ENCODE peak calls at places on chromosomes 5 and 9, in seven cellular contexts. Z is heart left ventricle; Q is GM23248; J is thoracic aorta; C is naive thymus-derived CD4-positive, alpha-beta T cell; W is effector memory CD4-positive, alpha-beta T cell; O is A549. M is an unnamed sample. For H3K4me1, the result is how much of the 10 kb centered on the place peaks cover.

GRCh38 chr9:134390537-134390936 is 64.3 kb downstream of the RXRA start:
- DNase-seq in Z (no peak), Q (no peak), J (no peak), C (peak), W (peak), O (no peak), M (no peak)

GRCh38 chr5:7802855-7803254 is 48.1 kb downstream of the CFAP90 start:
- DNase-seq in Z (no peak), Q (peak), J (no peak), C (no peak), W (no peak), O (no peak), M (no peak)

GRCh38 chr5:173903396-173904140 is 15.4 kb downstream of the CPEB4 start:
- DNase-seq in Z (no peak), Q (no peak), J (no peak), C (no peak), W (no peak), O (no peak), M (no peak)

GRCh38 chr9:110546411-110546871 is 33.1 kb downstream of the SVEP1 start:
- DNase-seq in Z (no peak), Q (no peak), J (no peak), C (no peak), W (no peak), O (no peak), M (no peak)

GRCh38 chr5:176619203-176619568 is 9.2 kb upstream of the GPRIN1 start:
- DNase-seq in Z (peak), Q (peak), J (no peak), C (peak), W (peak), O (peak), M (peak)

GRCh38 chr5:123285122-123286011 is 137.8 kb downstream of the CEP120 start:
- DNase-seq in Z (no peak), Q (peak), J (no peak), C (no peak), W (no peak), O (no peak), M (no peak)

GRCh38 chr9:6739218-6739617 is 18.6 kb upstream of the KDM4C start:
- DNase-seq in Z (no peak), Q (peak), J (no peak), C (no peak), W (no peak), O (peak), M (no peak)

GRCh38 chr5:660491-661030 is 32.6 kb downstream of the TPPP start:
- DNase-seq in Z (peak), Q (no peak), J (no peak), C (no peak), W (no peak), O (no peak), M (no peak)

GRCh38 chr5:168415971-168416370 is 70.3 kb upstream of the RARS1 start:
- DNase-seq in Z (no peak), Q (no peak), J (no peak), C (no peak), W (no peak), O (no peak), M (no peak)

GRCh38 chr5:93789173-93790070 is 48.0 kb upstream of the POU5F2 start:
- DNase-seq in Z (no peak), Q (peak), J (no peak), C (no peak), W (no peak), O (peak), M (no peak)

GRCh38 chr9:119343161-119343720 is 26.0 kb downstream of the BRINP1 start:
- DNase-seq in Z (no peak), Q (no peak), J (no peak), C (no peak), W (no peak), O (no peak), M (no peak)

GRCh38 chr5:171794470-171794869 is 8.9 kb downstream of the SMIM23 start:
- DNase-seq in Z (no peak), Q (no peak), J (no peak), C (no peak), W (no peak), O (no peak), M (no peak)

GRCh38 chr5:110625376-110625999 is 101.0 kb downstream of the TMEM232 start:
- DNase-seq in Z (no peak), Q (peak), J (no peak), C (peak), W (no peak), O (peak), M (no peak)

GRCh38 chr9:76571288-76572204 is 112.6 kb downstream of the GCNT1 start:
- DNase-seq in Z (peak), Q (peak), J (no peak), C (no peak), W (no peak), O (no peak), M (no peak)

GRCh38 chr5:174243904-174244303 is 198.4 kb downstream of the NSG2 start:
- DNase-seq in Z (no peak), Q (no peak), J (no peak), C (no peak), W (no peak), O (no peak), M (no peak)

GRCh38 chr9:97840521-97840920 is 12.5 kb upstream of the FOXE1 start:
- DNase-seq in Z (no peak), Q (no peak), J (no peak), C (no peak), W (no peak), O (no peak), M (no peak)

GRCh38 chr5:138725153-138725884 is 27.9 kb upstream of the CTNNA1 start:
- DNase-seq in Z (no peak), Q (peak), J (peak), C (no peak), W (no peak), O (peak), M (peak)

GRCh38 chr9:35516481-35516880 is 26.6 kb downstream of the RUSC2 start:
- DNase-seq in Z (no peak), Q (peak), J (no peak), C (no peak), W (no peak), O (peak), M (no peak)

GRCh38 chr5:53560028-53560427 is 411 bp upstream of the NDUFS4 start:
- DNase-seq in Z (no peak), Q (no peak), J (no peak), C (no peak), W (no peak), O (no peak), M (no peak)

GRCh38 chr9:91253488-91253887 is 108.2 kb downstream of the AUH start:
- DNase-seq in Z (no peak), Q (no peak), J (no peak), C (peak), W (no peak), O (peak), M (no peak)

GRCh38 chr9:98356326-98356725 is 100.9 kb upstream of the TBC1D2 start:
- DNase-seq in Z (no peak), Q (peak), J (no peak), C (no peak), W (no peak), O (no peak), M (no peak)

GRCh38 chr5:163941068-163941467 is 435.6 kb downstream of the MAT2B start:
- DNase-seq in Z (no peak), Q (no peak), J (no peak), C (no peak), W (no peak), O (no peak), M (no peak)

GRCh38 chr9:38274746-38275250 is 117.7 kb upstream of the ALDH1B1 start:
- DNase-seq in Z (no peak), Q (peak), J (no peak), C (no peak), W (no peak), O (no peak), M (no peak)

GRCh38 chr5:35319231-35320002 is 89.1 kb upstream of the PRLR start:
- DNase-seq in Z (peak), Q (peak), J (peak), C (no peak), W (no peak), O (no peak), M (peak)

GRCh38 chr5:175652741-175653663 is 4.9 kb upstream of the HRH2 start:
- DNase-seq in Z (no peak), Q (no peak), J (no peak), C (peak), W (peak), O (no peak), M (no peak)

GRCh38 chr5:41195228-41195627 is 18.1 kb downstream of the C6 start:
- DNase-seq in Z (no peak), Q (no peak), J (no peak), C (no peak), W (no peak), O (no peak), M (no peak)
- H3K4me1 ChIP-seq in Z (under half), Q (under half), J (under half), C (under half), W (under half), O (under half), M (under half)

DNA sequence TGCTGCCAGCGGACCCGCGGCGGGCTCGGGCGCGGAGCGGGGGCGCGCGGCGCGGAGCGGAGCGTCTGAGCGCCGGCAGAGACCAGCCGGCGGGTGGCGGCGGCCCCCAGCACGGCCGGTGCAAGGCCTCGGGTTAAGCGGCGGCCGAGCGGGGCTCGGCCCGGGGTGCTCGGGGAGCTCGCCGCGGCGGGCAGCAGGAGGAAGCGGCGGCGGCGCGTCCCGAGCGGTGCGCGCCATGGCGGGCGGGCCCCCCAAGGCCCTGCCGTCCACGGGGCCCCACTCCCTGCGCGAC is 153 bp downstream of the SNX30 start:
- DNase-seq in Z (no peak), Q (no peak), J (no peak), C (no peak), W (no peak), O (no peak), M (no peak)
- H3K4me1 ChIP-seq in Z (half or more), Q (under half), J (under half), C (half or more), W (under half), O (under half), M (under half)

GRCh38 chr9:93321220-93321610 is 130.3 kb upstream of the FAM120A start:
- DNase-seq in Z (no peak), Q (no peak), J (no peak), C (no peak), W (no peak), O (no peak), M (no peak)

GRCh38 chr9:93320591-93321219 is 130.8 kb upstream of the FAM120A start:
- DNase-seq in Z (no peak), Q (no peak), J (no peak), C (no peak), W (no peak), O (no peak), M (no peak)

GRCh38 chr9:93319301-93319991 is 132.0 kb upstream of the FAM120A start:
- DNase-seq in Z (no peak), Q (no peak), J (no peak), C (no peak), W (no peak), O (no peak), M (no peak)

GRCh38 chr9:93318441-93318840 is 133.0 kb upstream of the FAM120A start:
- DNase-seq in Z (no peak), Q (no peak), J (no peak), C (no peak), W (no peak), O (no peak), M (no peak)

GRCh38 chr9:93319992-93320490 is 131.4 kb upstream of the FAM120A start:
- DNase-seq in Z (no peak), Q (no peak), J (no peak), C (no peak), W (no peak), O (no peak), M (no peak)
- H3K4me1 ChIP-seq in Z (under half), Q (under half), J (under half), C (under half), W (under half), O (under half), M (under half)

GRCh38 chr5:44833249-44833648 is 24.5 kb downstream of the MRPS30 start:
- DNase-seq in Z (no peak), Q (no peak), J (no peak), C (no peak), W (no peak), O (no peak), M (no peak)

GRCh38 chr5:44828719-44829118 is 20.0 kb downstream of the MRPS30 start:
- DNase-seq in Z (no peak), Q (no peak), J (no peak), C (no peak), W (no peak), O (no peak), M (no peak)

GRCh38 chr5:44827681-44828080 is 18.9 kb downstream of the MRPS30 start:
- DNase-seq in Z (no peak), Q (no peak), J (no peak), C (no peak), W (no peak), O (no peak), M (no peak)

GRCh38 chr5:44835693-44836092 is 26.9 kb downstream of the MRPS30 start:
- DNase-seq in Z (no peak), Q (no peak), J (no peak), C (no peak), W (no peak), O (no peak), M (no peak)

GRCh38 chr5:44830951-44831350 is 22.2 kb downstream of the MRPS30 start:
- DNase-seq in Z (no peak), Q (no peak), J (no peak), C (no peak), W (no peak), O (no peak), M (no peak)
- H3K4me1 ChIP-seq in Z (under half), Q (under half), J (under half), C (under half), W (under half), O (under half), M (under half)

DNA sequence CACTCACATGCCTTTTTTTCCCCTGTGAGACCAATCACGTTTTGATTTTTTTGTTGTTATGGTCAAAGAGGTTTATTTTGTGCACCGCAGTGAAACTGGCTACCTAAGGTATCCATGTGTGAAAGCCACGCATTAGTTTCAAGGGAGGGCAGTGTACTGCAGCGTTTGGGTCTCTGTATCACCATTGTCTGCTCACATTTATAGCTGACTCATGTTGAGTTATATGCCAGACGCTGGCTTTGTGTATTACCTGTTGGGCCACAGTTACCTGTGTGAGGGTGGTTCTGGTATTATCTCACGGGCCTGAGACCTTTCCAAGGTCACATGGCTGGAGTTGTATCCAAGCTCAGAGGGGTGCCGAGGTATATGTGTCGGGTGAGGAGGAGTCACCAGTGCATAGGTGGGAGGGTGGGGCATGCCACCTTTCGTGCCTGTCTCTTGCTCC is 75.8 kb downstream of the ARHGAP26 start:
- DNase-seq in Z (no peak), Q (no peak), J (no peak), C (no peak), W (no peak), O (no peak), M (no peak)
- H3K4me1 ChIP-seq in Z (half or more), Q (under half), J (under half), C (under half), W (under half), O (under half), M (under half)

GRCh38 chr5:159657298-159657697 is 259.0 kb upstream of the ADRA1B start:
- DNase-seq in Z (no peak), Q (no peak), J (no peak), C (no peak), W (no peak), O (no peak), M (no peak)

GRCh38 chr5:159655757-159656409 is 260.4 kb upstream of the ADRA1B start:
- DNase-seq in Z (no peak), Q (no peak), J (no peak), C (no peak), W (no peak), O (no peak), M (no peak)

GRCh38 chr5:159660401-159660800 is 255.9 kb upstream of the ADRA1B start:
- DNase-seq in Z (no peak), Q (peak), J (no peak), C (no peak), W (no peak), O (peak), M (no peak)

GRCh38 chr5:159657766-159658165 is 258.5 kb upstream of the ADRA1B start:
- DNase-seq in Z (no peak), Q (no peak), J (no peak), C (no peak), W (no peak), O (no peak), M (no peak)

GRCh38 chr5:159658266-159658665 is 258.0 kb upstream of the ADRA1B start:
- DNase-seq in Z (no peak), Q (no peak), J (no peak), C (no peak), W (no peak), O (no peak), M (no peak)
- H3K4me1 ChIP-seq in Z (under half), Q (under half), J (under half), C (under half), W (under half), O (under half), M (under half)

DNA sequence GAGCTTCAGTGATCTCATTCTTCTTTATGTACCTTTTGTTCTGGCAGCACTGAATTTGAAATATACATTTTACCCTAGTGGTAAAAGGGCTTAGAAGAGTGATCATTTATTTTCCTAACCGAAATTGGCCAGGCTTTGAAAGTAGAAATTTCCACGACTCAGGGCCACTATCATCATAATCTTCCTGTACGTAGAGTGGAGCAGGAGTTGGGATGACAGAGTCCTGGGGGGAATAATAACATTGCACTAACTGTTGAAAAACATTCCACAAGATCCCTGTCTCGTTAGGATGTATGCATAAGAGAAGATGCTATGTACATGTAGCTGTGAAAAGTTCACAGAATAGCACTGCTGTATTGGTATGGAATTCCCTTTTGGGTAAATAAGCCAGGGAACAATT is 21.6 kb downstream of the KIF2A start:
- DNase-seq in Z (no peak), Q (no peak), J (no peak), C (no peak), W (no peak), O (no peak), M (no peak)
- H3K4me1 ChIP-seq in Z (under half), Q (under half), J (under half), C (under half), W (under half), O (under half), M (under half)

GRCh38 chr5:5348576-5348975 is 73.9 kb upstream of the ICE1 start:
- DNase-seq in Z (no peak), Q (no peak), J (no peak), C (no peak), W (no peak), O (no peak), M (no peak)

GRCh38 chr5:5352675-5353074 is 69.8 kb upstream of the ICE1 start:
- DNase-seq in Z (no peak), Q (no peak), J (no peak), C (no peak), W (no peak), O (no peak), M (no peak)

GRCh38 chr5:5351288-5352089 is 71.0 kb upstream of the ICE1 start:
- DNase-seq in Z (no peak), Q (no peak), J (no peak), C (no peak), W (no peak), O (peak), M (no peak)

GRCh38 chr5:5348135-5348534 is 74.3 kb upstream of the ICE1 start:
- DNase-seq in Z (no peak), Q (no peak), J (no peak), C (no peak), W (no peak), O (no peak), M (no peak)

GRCh38 chr5:5350101-5350500 is 72.4 kb upstream of the ICE1 start:
- DNase-seq in Z (no peak), Q (peak), J (no peak), C (no peak), W (no peak), O (peak), M (no peak)
- H3K4me1 ChIP-seq in Z (under half), Q (under half), J (under half), C (under half), W (under half), O (under half), M (under half)

GRCh38 chr5:78589928-78590327 is 58.6 kb downstream of the LHFPL2 start:
- DNase-seq in Z (no peak), Q (no peak), J (no peak), C (no peak), W (no peak), O (no peak), M (no peak)
- H3K4me1 ChIP-seq in Z (half or more), Q (half or more), J (under half), C (under half), W (under half), O (half or more), M (under half)

GRCh38 chr5:38468202-38468656 is 88.2 kb downstream of the LIFR start:
- DNase-seq in Z (no peak), Q (peak), J (peak), C (no peak), W (no peak), O (peak), M (no peak)

GRCh38 chr5:38468978-38469706 is 87.3 kb downstream of the LIFR start:
- DNase-seq in Z (peak), Q (no peak), J (no peak), C (no peak), W (no peak), O (no peak), M (no peak)

GRCh38 chr5:38465702-38466443 is 90.6 kb downstream of the LIFR start:
- DNase-seq in Z (no peak), Q (no peak), J (no peak), C (no peak), W (no peak), O (no peak), M (no peak)

GRCh38 chr5:38466444-38467189 is 89.8 kb downstream of the LIFR start:
- DNase-seq in Z (peak), Q (peak), J (no peak), C (no peak), W (no peak), O (peak), M (peak)

DNA sequence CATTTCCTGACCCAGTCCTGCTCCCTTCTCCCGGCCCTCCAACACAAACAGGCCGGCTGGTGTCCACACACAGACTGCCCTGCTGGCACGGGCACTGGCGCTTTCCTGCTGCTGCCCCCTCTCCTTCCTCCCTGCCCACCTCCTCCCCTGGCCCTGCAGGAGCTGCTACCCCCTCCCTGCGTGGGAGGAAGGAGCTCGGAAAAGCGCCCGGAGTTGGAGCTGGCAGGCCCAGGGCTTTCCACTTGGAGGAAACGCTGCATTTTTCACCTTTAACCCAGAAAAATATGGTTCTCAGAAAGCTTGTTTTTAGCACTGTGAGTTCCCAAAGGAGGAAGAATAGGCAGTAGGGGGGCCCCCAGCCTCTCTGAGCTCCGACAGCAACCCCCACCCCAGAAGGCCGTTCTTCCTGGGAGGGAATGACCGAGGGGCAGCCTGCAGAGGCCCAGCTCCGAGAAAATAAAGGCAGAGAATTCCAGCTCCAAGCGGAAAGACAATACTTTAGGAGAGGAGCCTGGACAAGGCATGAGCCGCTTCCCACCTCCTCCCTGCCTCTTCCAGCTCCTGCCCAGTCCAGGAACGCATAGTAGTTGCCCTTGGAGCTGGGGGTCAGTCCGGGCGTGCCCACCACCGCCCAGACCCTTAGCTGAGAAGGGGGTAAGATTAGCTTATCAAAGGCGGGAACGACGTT is 88.9 kb downstream of the LIFR start:
- DNase-seq in Z (peak), Q (peak), J (peak), C (no peak), W (no peak), O (no peak), M (no peak)
- H3K4me1 ChIP-seq in Z (half or more), Q (half or more), J (half or more), C (under half), W (under half), O (half or more), M (under half)